ENCODE peak calls at places on chromosomes 7 and 10, in six cellular contexts. One of them, this sample, is unnamed.

GRCh38 chr10:112304460-112304859 is 21.3 kb downstream of the TECTB start:
- DNase-seq in neural progenitor cell: no peak
- DNase-seq in CD8-positive, alpha-beta memory T cell: no peak
- DNase-seq in astrocyte: no peak
- DNase-seq in right cardiac atrium: no peak
- DNase-seq in right lobe of liver: no peak
- DNase-seq in this sample: no peak

GRCh38 chr7:151775547-151776443 is 101.1 kb downstream of the PRKAG2 start:
- DNase-seq in neural progenitor cell: no peak
- DNase-seq in CD8-positive, alpha-beta memory T cell: no peak
- DNase-seq in astrocyte: no peak
- DNase-seq in right cardiac atrium: no peak
- DNase-seq in right lobe of liver: no peak
- DNase-seq in this sample: no peak

GRCh38 chr10:35765039-35765662 is 123.1 kb upstream of the FZD8 start:
- DNase-seq in neural progenitor cell: no peak
- DNase-seq in CD8-positive, alpha-beta memory T cell: no peak
- DNase-seq in astrocyte: no peak
- DNase-seq in right cardiac atrium: peak
- DNase-seq in right lobe of liver: peak
- DNase-seq in this sample: no peak

GRCh38 chr7:155295511-155295910 is 2.2 kb upstream of the INSIG1 start:
- DNase-seq in neural progenitor cell: no peak
- DNase-seq in CD8-positive, alpha-beta memory T cell: no peak
- DNase-seq in astrocyte: no peak
- DNase-seq in right cardiac atrium: no peak
- DNase-seq in right lobe of liver: peak
- DNase-seq in this sample: no peak

GRCh38 chr7:142114207-142114606 is 2.7 kb downstream of the MGAM2 start:
- DNase-seq in neural progenitor cell: no peak
- DNase-seq in CD8-positive, alpha-beta memory T cell: no peak
- DNase-seq in astrocyte: no peak
- DNase-seq in right cardiac atrium: no peak
- DNase-seq in right lobe of liver: no peak
- DNase-seq in this sample: no peak

GRCh38 chr10:97174276-97174775 is 11.4 kb downstream of the SLIT1 start:
- DNase-seq in neural progenitor cell: no peak
- DNase-seq in CD8-positive, alpha-beta memory T cell: no peak
- DNase-seq in astrocyte: no peak
- DNase-seq in right cardiac atrium: no peak
- DNase-seq in right lobe of liver: no peak
- DNase-seq in this sample: no peak

GRCh38 chr7:1231214-1232102 is 1.2 kb upstream of the UNCX start:
- DNase-seq in neural progenitor cell: peak
- DNase-seq in CD8-positive, alpha-beta memory T cell: no peak
- DNase-seq in astrocyte: no peak
- DNase-seq in right cardiac atrium: no peak
- DNase-seq in right lobe of liver: no peak
- DNase-seq in this sample: no peak

GRCh38 chr10:85873063-85873462 is 493.5 kb downstream of the GRID1 start:
- DNase-seq in neural progenitor cell: no peak
- DNase-seq in CD8-positive, alpha-beta memory T cell: no peak
- DNase-seq in astrocyte: no peak
- DNase-seq in right cardiac atrium: no peak
- DNase-seq in right lobe of liver: no peak
- DNase-seq in this sample: no peak

GRCh38 chr10:98351831-98352402 is 63.1 kb downstream of the PYROXD2 start:
- DNase-seq in neural progenitor cell: no peak
- DNase-seq in CD8-positive, alpha-beta memory T cell: no peak
- DNase-seq in astrocyte: no peak
- DNase-seq in right cardiac atrium: peak
- DNase-seq in right lobe of liver: no peak
- DNase-seq in this sample: no peak

GRCh38 chr7:43456200-43456599 is 126.7 kb upstream of the STK17A start:
- DNase-seq in neural progenitor cell: peak
- DNase-seq in CD8-positive, alpha-beta memory T cell: no peak
- DNase-seq in astrocyte: no peak
- DNase-seq in right cardiac atrium: no peak
- DNase-seq in right lobe of liver: no peak
- DNase-seq in this sample: no peak

GRCh38 chr10:18446205-18446604 is 205.2 kb downstream of the NSUN6 start:
- DNase-seq in neural progenitor cell: no peak
- DNase-seq in CD8-positive, alpha-beta memory T cell: no peak
- DNase-seq in astrocyte: no peak
- DNase-seq in right cardiac atrium: no peak
- DNase-seq in right lobe of liver: no peak
- DNase-seq in this sample: no peak

GRCh38 chr10:132280646-132281074 is 27.1 kb downstream of the STK32C start:
- DNase-seq in neural progenitor cell: no peak
- DNase-seq in CD8-positive, alpha-beta memory T cell: no peak
- DNase-seq in astrocyte: no peak
- DNase-seq in right cardiac atrium: peak
- DNase-seq in right lobe of liver: no peak
- DNase-seq in this sample: no peak

GRCh38 chr7:964401-965231 is 10.1 kb upstream of the ADAP1 start:
- DNase-seq in neural progenitor cell: peak
- DNase-seq in CD8-positive, alpha-beta memory T cell: peak
- DNase-seq in astrocyte: peak
- DNase-seq in right cardiac atrium: peak
- DNase-seq in right lobe of liver: no peak
- DNase-seq in this sample: no peak

GRCh38 chr7:20269726-20270125 is 52.5 kb upstream of the MACC1 start:
- DNase-seq in neural progenitor cell: no peak
- DNase-seq in CD8-positive, alpha-beta memory T cell: no peak
- DNase-seq in astrocyte: peak
- DNase-seq in right cardiac atrium: no peak
- DNase-seq in right lobe of liver: no peak
- DNase-seq in this sample: no peak

GRCh38 chr7:56079450-56080185 is 13.1 kb downstream of the PHKG1 start:
- DNase-seq in neural progenitor cell: no peak
- DNase-seq in CD8-positive, alpha-beta memory T cell: no peak
- DNase-seq in astrocyte: peak
- DNase-seq in right cardiac atrium: peak
- DNase-seq in right lobe of liver: peak
- DNase-seq in this sample: no peak

GRCh38 chr10:118594392-118595063 is 920 bp downstream of the PRLHR start:
- DNase-seq in neural progenitor cell: peak
- DNase-seq in CD8-positive, alpha-beta memory T cell: no peak
- DNase-seq in astrocyte: peak
- DNase-seq in right cardiac atrium: peak
- DNase-seq in right lobe of liver: no peak
- DNase-seq in this sample: peak

GRCh38 chr10:18005781-18006456 is 54.2 kb downstream of the SLC39A12 start:
- DNase-seq in neural progenitor cell: no peak
- DNase-seq in CD8-positive, alpha-beta memory T cell: no peak
- DNase-seq in astrocyte: peak
- DNase-seq in right cardiac atrium: no peak
- DNase-seq in right lobe of liver: no peak
- DNase-seq in this sample: no peak

GRCh38 chr10:86443069-86443468 is 76.5 kb upstream of the GRID1 start:
- DNase-seq in neural progenitor cell: no peak
- DNase-seq in CD8-positive, alpha-beta memory T cell: no peak
- DNase-seq in astrocyte: peak
- DNase-seq in right cardiac atrium: no peak
- DNase-seq in right lobe of liver: no peak
- DNase-seq in this sample: no peak

GRCh38 chr7:123929107-123929506 is 4.1 kb downstream of the SPAM1 start:
- DNase-seq in neural progenitor cell: no peak
- DNase-seq in CD8-positive, alpha-beta memory T cell: no peak
- DNase-seq in astrocyte: no peak
- DNase-seq in right cardiac atrium: no peak
- DNase-seq in right lobe of liver: no peak
- DNase-seq in this sample: no peak

GRCh38 chr10:3902054-3902808 is 117.2 kb upstream of the KLF6 start:
- DNase-seq in neural progenitor cell: peak
- DNase-seq in CD8-positive, alpha-beta memory T cell: peak
- DNase-seq in astrocyte: peak
- DNase-seq in right cardiac atrium: no peak
- DNase-seq in right lobe of liver: no peak
- DNase-seq in this sample: no peak

GRCh38 chr7:107995184-107996071 is 7.5 kb downstream of the LAMB1 start:
- DNase-seq in neural progenitor cell: peak
- DNase-seq in CD8-positive, alpha-beta memory T cell: no peak
- DNase-seq in astrocyte: peak
- DNase-seq in right cardiac atrium: no peak
- DNase-seq in right lobe of liver: no peak
- DNase-seq in this sample: no peak
- H3K4me3 ChIP-seq in neural progenitor cell: peak
- H3K4me3 ChIP-seq in CD8-positive, alpha-beta memory T cell: no peak
- H3K4me3 ChIP-seq in astrocyte: peak
- H3K4me3 ChIP-seq in right cardiac atrium: no peak
- H3K4me3 ChIP-seq in right lobe of liver: no peak
- H3K4me3 ChIP-seq in this sample: no peak

DNA sequence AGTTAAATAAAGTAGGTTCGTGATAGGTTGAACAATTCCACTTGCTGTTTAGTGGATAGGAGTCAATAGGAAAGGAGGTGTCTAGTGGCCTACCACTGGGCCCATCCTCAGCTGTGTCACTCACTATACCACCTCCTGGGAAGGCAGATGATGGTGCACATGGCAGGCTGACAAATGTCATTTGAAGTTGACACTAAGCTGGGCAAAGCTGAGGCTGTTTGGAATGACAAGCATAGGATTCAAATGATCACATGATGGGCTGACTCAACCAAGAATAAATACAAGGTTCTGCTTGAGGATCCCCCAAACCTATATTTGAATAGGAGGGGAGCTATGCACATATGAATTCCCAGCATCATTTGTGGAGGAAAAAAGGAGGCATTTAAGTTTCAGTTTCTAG is 489.8 kb downstream of the RPS24 start:
- DNase-seq in neural progenitor cell: no peak
- DNase-seq in CD8-positive, alpha-beta memory T cell: no peak
- DNase-seq in astrocyte: no peak
- DNase-seq in right cardiac atrium: no peak
- DNase-seq in right lobe of liver: no peak
- DNase-seq in this sample: no peak
- H3K4me3 ChIP-seq in neural progenitor cell: no peak
- H3K4me3 ChIP-seq in CD8-positive, alpha-beta memory T cell: no peak
- H3K4me3 ChIP-seq in astrocyte: no peak
- H3K4me3 ChIP-seq in right cardiac atrium: no peak
- H3K4me3 ChIP-seq in right lobe of liver: no peak
- H3K4me3 ChIP-seq in this sample: no peak

GRCh38 chr7:70710011-70710480 is 421.9 kb upstream of the GALNT17 start:
- DNase-seq in neural progenitor cell: no peak
- DNase-seq in CD8-positive, alpha-beta memory T cell: no peak
- DNase-seq in astrocyte: peak
- DNase-seq in right cardiac atrium: no peak
- DNase-seq in right lobe of liver: no peak
- DNase-seq in this sample: no peak
- H3K4me3 ChIP-seq in neural progenitor cell: no peak
- H3K4me3 ChIP-seq in CD8-positive, alpha-beta memory T cell: no peak
- H3K4me3 ChIP-seq in astrocyte: no peak
- H3K4me3 ChIP-seq in right cardiac atrium: no peak
- H3K4me3 ChIP-seq in right lobe of liver: no peak
- H3K4me3 ChIP-seq in this sample: no peak

GRCh38 chr7:94511763-94512162 is 2.2 kb downstream of the CASD1 start:
- DNase-seq in neural progenitor cell: no peak
- DNase-seq in CD8-positive, alpha-beta memory T cell: no peak
- DNase-seq in astrocyte: peak
- DNase-seq in right cardiac atrium: no peak
- DNase-seq in right lobe of liver: no peak
- DNase-seq in this sample: no peak
- H3K4me3 ChIP-seq in neural progenitor cell: peak
- H3K4me3 ChIP-seq in CD8-positive, alpha-beta memory T cell: no peak
- H3K4me3 ChIP-seq in astrocyte: no peak
- H3K4me3 ChIP-seq in right cardiac atrium: no peak
- H3K4me3 ChIP-seq in right lobe of liver: no peak
- H3K4me3 ChIP-seq in this sample: no peak

GRCh38 chr7:83648464-83649241 is at the start of gene SEMA3E:
- DNase-seq in neural progenitor cell: peak
- DNase-seq in CD8-positive, alpha-beta memory T cell: no peak
- DNase-seq in astrocyte: peak
- DNase-seq in right cardiac atrium: no peak
- DNase-seq in right lobe of liver: no peak
- DNase-seq in this sample: no peak
- H3K4me3 ChIP-seq in neural progenitor cell: peak
- H3K4me3 ChIP-seq in CD8-positive, alpha-beta memory T cell: no peak
- H3K4me3 ChIP-seq in astrocyte: peak
- H3K4me3 ChIP-seq in right cardiac atrium: peak
- H3K4me3 ChIP-seq in right lobe of liver: no peak
- H3K4me3 ChIP-seq in this sample: no peak

GRCh38 chr7:117992635-117993034 is 119.4 kb upstream of the CTTNBP2 start:
- DNase-seq in neural progenitor cell: no peak
- DNase-seq in CD8-positive, alpha-beta memory T cell: no peak
- DNase-seq in astrocyte: no peak
- DNase-seq in right cardiac atrium: no peak
- DNase-seq in right lobe of liver: no peak
- DNase-seq in this sample: no peak
- H3K4me3 ChIP-seq in neural progenitor cell: no peak
- H3K4me3 ChIP-seq in CD8-positive, alpha-beta memory T cell: no peak
- H3K4me3 ChIP-seq in astrocyte: no peak
- H3K4me3 ChIP-seq in right cardiac atrium: no peak
- H3K4me3 ChIP-seq in right lobe of liver: no peak
- H3K4me3 ChIP-seq in this sample: no peak

GRCh38 chr7:44922351-44922694 is 37.0 kb upstream of the PURB start:
- DNase-seq in neural progenitor cell: no peak
- DNase-seq in CD8-positive, alpha-beta memory T cell: no peak
- DNase-seq in astrocyte: no peak
- DNase-seq in right cardiac atrium: no peak
- DNase-seq in right lobe of liver: no peak
- DNase-seq in this sample: no peak

GRCh38 chr7:44918029-44918428 is 32.7 kb upstream of the PURB start:
- DNase-seq in neural progenitor cell: no peak
- DNase-seq in CD8-positive, alpha-beta memory T cell: no peak
- DNase-seq in astrocyte: no peak
- DNase-seq in right cardiac atrium: no peak
- DNase-seq in right lobe of liver: no peak
- DNase-seq in this sample: no peak

GRCh38 chr7:44917465-44917864 is 32.1 kb upstream of the PURB start:
- DNase-seq in neural progenitor cell: no peak
- DNase-seq in CD8-positive, alpha-beta memory T cell: no peak
- DNase-seq in astrocyte: no peak
- DNase-seq in right cardiac atrium: no peak
- DNase-seq in right lobe of liver: no peak
- DNase-seq in this sample: no peak

GRCh38 chr7:44920119-44920518 is 34.8 kb upstream of the PURB start:
- DNase-seq in neural progenitor cell: no peak
- DNase-seq in CD8-positive, alpha-beta memory T cell: no peak
- DNase-seq in astrocyte: no peak
- DNase-seq in right cardiac atrium: no peak
- DNase-seq in right lobe of liver: no peak
- DNase-seq in this sample: no peak

DNA sequence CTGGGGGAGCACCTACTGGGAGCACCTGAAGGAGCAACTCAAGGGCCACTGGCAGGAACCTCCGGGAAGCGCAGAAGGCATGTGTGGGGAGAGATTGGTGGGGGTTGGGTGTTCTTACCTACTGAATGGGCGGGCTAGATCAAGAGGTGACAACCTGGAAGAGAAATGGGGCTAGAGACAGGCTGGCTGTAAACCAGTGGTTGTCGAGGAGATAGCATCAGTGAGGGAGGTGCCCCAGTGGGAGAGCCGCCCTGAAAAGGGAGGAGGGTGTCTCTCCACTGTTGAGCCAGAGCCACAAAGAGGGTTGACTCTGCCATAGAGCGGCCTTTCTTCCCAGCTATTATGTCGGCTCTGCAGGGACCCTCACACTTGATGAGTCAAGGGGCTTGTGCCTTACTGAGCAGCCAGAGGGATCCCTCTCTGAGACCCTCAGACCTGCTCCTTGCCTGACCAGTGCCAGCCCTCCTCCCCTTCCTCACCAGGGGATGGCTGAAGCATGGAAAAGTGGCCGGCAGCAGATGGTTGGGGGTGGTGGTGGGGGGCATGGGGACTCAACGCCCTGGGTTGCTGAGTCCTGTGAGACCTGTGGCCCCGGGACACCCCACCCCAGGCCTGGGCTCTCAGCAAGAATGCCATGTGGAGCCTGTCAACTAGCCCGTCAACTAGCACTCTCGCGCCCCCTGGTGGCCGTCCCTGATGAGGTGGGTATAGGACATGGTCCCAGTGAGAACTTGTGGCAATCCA is 36.4 kb upstream of the PURB start:
- DNase-seq in neural progenitor cell: peak
- DNase-seq in CD8-positive, alpha-beta memory T cell: peak
- DNase-seq in astrocyte: peak
- DNase-seq in right cardiac atrium: peak
- DNase-seq in right lobe of liver: peak
- DNase-seq in this sample: peak
- H3K4me3 ChIP-seq in neural progenitor cell: no peak
- H3K4me3 ChIP-seq in CD8-positive, alpha-beta memory T cell: no peak
- H3K4me3 ChIP-seq in astrocyte: no peak
- H3K4me3 ChIP-seq in right cardiac atrium: no peak
- H3K4me3 ChIP-seq in right lobe of liver: no peak
- H3K4me3 ChIP-seq in this sample: no peak